ENCODE peak calls at places on chromosomes 1 and 21, in ten cellular contexts. W, N, F, I, S, Y, V, R, O and Z are unnamed samples.
A peak's percentile ranks its signal among the peaks of the same experiment; 100 is the strongest.

GRCh38 chr1:68232354-68233148 is at the start of gene WLS:
- DNase-seq in W (peak; percentile 78), N (peak; percentile 81), F (peak; percentile 90), I (peak; percentile 28), S (peak; percentile 89), Y (no peak), V (peak; percentile 78), R (peak; percentile 40), O (peak; percentile 84), Z (no peak)

GRCh38 chr1:115755436-115756370 is 12.8 kb downstream of the CASQ2 start:
- DNase-seq in W (no peak), N (no peak), F (no peak), I (no peak), S (no peak), Y (no peak), V (no peak), R (no peak), O (no peak), Z (no peak)

GRCh38 chr1:169108897-169109560 is 2.5 kb downstream of the ATP1B1 start:
- DNase-seq in W (no peak), N (peak; percentile 60), F (no peak), I (peak; percentile 73), S (peak; percentile 42), Y (peak; percentile 24), V (no peak), R (no peak), O (no peak), Z (no peak)

GRCh38 chr1:86394416-86394815 is 1.7 kb downstream of the ODF2L start:
- DNase-seq in W (peak; percentile 80), N (no peak), F (no peak), I (no peak), S (peak; percentile 53), Y (no peak), V (peak; percentile 43), R (no peak), O (peak; percentile 26), Z (no peak)

GRCh38 chr1:73832276-73832825 is 365.6 kb downstream of the LRRIQ3 start:
- DNase-seq in W (no peak), N (no peak), F (no peak), I (no peak), S (no peak), Y (no peak), V (peak; percentile 5), R (no peak), O (no peak), Z (no peak)

GRCh38 chr1:67833595-67833926 is 294 bp upstream of the GNG12 start:
- DNase-seq in W (peak; percentile 86), N (no peak), F (no peak), I (no peak), S (no peak), Y (no peak), V (no peak), R (no peak), O (peak; percentile 55), Z (no peak)

GRCh38 chr1:172450524-172450885 is 6.6 kb upstream of the PIGC start:
- DNase-seq in W (no peak), N (no peak), F (no peak), I (no peak), S (no peak), Y (no peak), V (no peak), R (no peak), O (no peak), Z (no peak)

GRCh38 chr1:7491818-7492173 is 279.3 kb upstream of the VAMP3 start:
- DNase-seq in W (no peak), N (no peak), F (no peak), I (no peak), S (no peak), Y (no peak), V (no peak), R (no peak), O (no peak), Z (no peak)

GRCh38 chr1:230376296-230376695 is 49.8 kb downstream of the PGBD5 start:
- DNase-seq in W (no peak), N (no peak), F (no peak), I (no peak), S (no peak), Y (no peak), V (no peak), R (no peak), O (no peak), Z (no peak)

GRCh38 chr1:215617979-215618378 is 50.9 kb downstream of the KCTD3 start:
- DNase-seq in W (no peak), N (no peak), F (no peak), I (no peak), S (peak; percentile 12), Y (peak; percentile 19), V (no peak), R (no peak), O (no peak), Z (no peak)

GRCh38 chr1:115771094-115771846 is 2.8 kb upstream of the CASQ2 start:
- DNase-seq in W (no peak), N (peak; percentile 26), F (no peak), I (no peak), S (no peak), Y (no peak), V (no peak), R (no peak), O (no peak), Z (no peak)

GRCh38 chr1:11046270-11046566 is 821 bp downstream of the MASP2 start:
- DNase-seq in W (no peak), N (peak; percentile 34), F (no peak), I (no peak), S (no peak), Y (no peak), V (no peak), R (no peak), O (no peak), Z (no peak)

GRCh38 chr1:14677291-14677690 is 78.8 kb downstream of the KAZN start:
- DNase-seq in W (no peak), N (no peak), F (no peak), I (no peak), S (no peak), Y (no peak), V (no peak), R (no peak), O (no peak), Z (no peak)

GRCh38 chr1:12591267-12591938 is 26.6 kb downstream of the DHRS3 start:
- DNase-seq in W (no peak), N (no peak), F (peak; percentile 91), I (no peak), S (peak; percentile 69), Y (no peak), V (peak; percentile 40), R (no peak), O (no peak), Z (no peak)

GRCh38 chr1:224340711-224341384 is 10.9 kb upstream of the NVL start:
- DNase-seq in W (peak; percentile 10), N (peak; percentile 67), F (no peak), I (peak; percentile 21), S (peak; percentile 15), Y (peak; percentile 37), V (no peak), R (no peak), O (peak; percentile 3), Z (no peak)

GRCh38 chr1:180636138-180636537 is 4.3 kb downstream of the XPR1 start:
- DNase-seq in W (peak; percentile 46), N (no peak), F (no peak), I (peak; percentile 35), S (peak; percentile 69), Y (no peak), V (no peak), R (no peak), O (peak; percentile 46), Z (no peak)

GRCh38 chr1:102628008-102628736 is 480.1 kb downstream of the COL11A1 start:
- DNase-seq in W (peak; percentile 1), N (peak; percentile 22), F (no peak), I (peak; percentile 6), S (no peak), Y (no peak), V (no peak), R (no peak), O (no peak), Z (no peak)
- TF ChIP-seq CTCF in W (no peak), N (no peak), F (no peak), I (no peak), S (no peak), Y (no peak), V (no peak), R (no peak), O (no peak), Z (no peak)

GRCh38 chr21:23887709-23888303 is 1719.5 kb downstream of the MRPL39 start:
- DNase-seq in W (no peak), N (no peak), F (no peak), I (no peak), S (no peak), Y (peak; percentile 30), V (no peak), R (no peak), O (no peak), Z (no peak)
- H3K4me3 ChIP-seq in W (no peak overlapping the region), N (no peak overlapping the region), F (no peak overlapping the region), I (no peak overlapping the region), S (no peak overlapping the region), Y (peak overlapping the region; percentile 13), V (no peak overlapping the region), R (no peak overlapping the region), O (no peak overlapping the region), Z (no peak overlapping the region)

DNA sequence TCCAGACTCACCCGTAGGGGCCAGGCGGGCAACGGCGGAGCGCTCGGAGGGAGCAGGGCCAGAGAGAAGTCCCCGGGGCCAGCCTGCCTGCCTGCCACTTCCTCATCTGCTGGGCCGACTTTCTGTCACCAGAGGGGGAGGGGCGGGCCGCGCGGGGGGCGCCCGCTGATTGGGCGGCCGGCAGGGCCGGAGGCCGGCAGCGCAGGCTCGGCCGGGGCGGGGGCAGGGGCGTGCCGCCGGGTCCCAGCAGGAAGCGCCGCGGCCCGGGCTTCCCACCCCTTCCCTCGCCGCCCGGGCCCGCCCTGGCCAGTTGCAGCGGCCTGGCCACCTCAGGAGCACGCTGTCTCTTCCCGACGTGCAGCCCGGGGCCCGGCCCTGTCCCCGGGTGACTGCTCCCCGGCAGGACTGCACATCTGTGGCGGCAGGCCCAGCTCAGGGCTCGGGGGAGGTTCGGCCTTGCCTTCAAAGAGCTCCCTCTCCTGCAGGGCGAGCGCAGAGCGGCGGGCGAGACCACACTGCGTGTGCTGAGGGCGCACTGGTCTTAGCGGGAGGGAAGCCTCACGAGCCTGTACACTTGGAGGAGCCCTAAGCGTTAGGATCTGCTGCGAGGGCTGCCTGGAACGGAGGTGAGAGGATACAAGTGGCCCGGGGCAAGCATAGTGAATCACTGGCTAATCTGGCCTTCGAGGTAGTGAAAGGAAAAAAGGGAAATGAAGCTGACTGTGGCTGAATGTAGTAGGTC is at the start of gene ELOVL1:
- DNase-seq in W (peak; percentile 82), N (peak; percentile 99), F (peak; percentile 97), I (peak; percentile 84), S (peak; percentile 90), Y (peak; percentile 95), V (peak; percentile 88), R (peak; percentile 70), O (peak; percentile 79), Z (peak; percentile 52)
- TF ChIP-seq CTCF in W (peak; percentile 31), N (peak; percentile 37), F (no peak), I (no peak), S (peak; percentile 36), Y (peak; percentile 20), V (peak; percentile 29), R (no peak), O (peak; percentile 24), Z (peak; percentile 24)

DNA sequence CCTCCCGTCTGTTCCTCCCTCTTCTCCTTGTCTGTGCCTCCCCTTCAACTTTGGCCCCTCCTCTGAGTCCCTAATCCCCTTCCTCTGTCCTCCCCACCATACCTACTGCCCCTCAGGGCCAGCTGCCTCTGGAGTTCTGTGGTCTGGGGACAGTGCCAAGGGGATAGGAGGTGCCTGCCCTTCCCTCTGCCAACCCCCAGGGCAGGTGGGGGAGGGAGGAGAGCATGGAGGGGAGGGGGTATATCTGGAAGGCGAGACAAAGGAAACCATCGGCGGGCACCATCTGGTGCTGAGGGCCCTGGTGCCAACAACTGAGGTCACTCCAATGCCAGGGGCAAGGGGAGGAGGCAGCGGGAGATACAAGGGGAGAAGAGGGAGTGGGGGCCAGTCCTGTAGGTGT is 9.6 kb downstream of the RAB25 start:
- DNase-seq in W (no peak), N (peak; percentile 88), F (no peak), I (no peak), S (no peak), Y (no peak), V (no peak), R (no peak), O (no peak), Z (no peak)
- H3K4me3 ChIP-seq in W (no peak overlapping the region), N (no peak overlapping the region), F (no peak overlapping the region), I (no peak overlapping the region), S (no peak overlapping the region), Y (no peak overlapping the region), V (no peak overlapping the region), R (no peak overlapping the region), O (no peak overlapping the region), Z (no peak overlapping the region)